ENCODE peak calls at places on chromosomes 7 and 10, in six cellular contexts. One of them, this sample, is unnamed. For H3K27me3, the result is how much of the 10 kb centered on the place peaks cover.

GRCh38 chr10:68077026-68077425 is 1.9 kb upstream of the HERC4 start:
- DNase-seq in colonic mucosa: no peak
- DNase-seq in BJ: no peak
- DNase-seq in heart left ventricle: no peak
- DNase-seq in tibial artery: no peak
- DNase-seq in astrocyte: no peak
- DNase-seq in this sample: no peak

GRCh38 chr7:91064938-91065337 is 199.3 kb upstream of the FZD1 start:
- DNase-seq in colonic mucosa: no peak
- DNase-seq in BJ: no peak
- DNase-seq in heart left ventricle: no peak
- DNase-seq in astrocyte: peak
- DNase-seq in tibial artery: no peak
- DNase-seq in this sample: no peak

GRCh38 chr10:135601-136464 is 578 bp downstream of the ZMYND11 start:
- DNase-seq in colonic mucosa: peak
- DNase-seq in BJ: no peak
- DNase-seq in heart left ventricle: peak
- DNase-seq in tibial artery: peak
- DNase-seq in astrocyte: peak
- DNase-seq in this sample: no peak

GRCh38 chr7:70776627-70777101 is 355.3 kb upstream of the GALNT17 start:
- DNase-seq in colonic mucosa: no peak
- DNase-seq in BJ: no peak
- DNase-seq in tibial artery: no peak
- DNase-seq in astrocyte: peak
- DNase-seq in heart left ventricle: no peak
- DNase-seq in this sample: no peak

GRCh38 chr7:55130554-55131198 is 111.9 kb downstream of the EGFR start:
- DNase-seq in tibial artery: peak
- DNase-seq in heart left ventricle: peak
- DNase-seq in colonic mucosa: no peak
- DNase-seq in astrocyte: peak
- DNase-seq in BJ: no peak
- DNase-seq in this sample: no peak

GRCh38 chr7:17654940-17655339 is 285.4 kb downstream of the SNX13 start:
- DNase-seq in tibial artery: no peak
- DNase-seq in heart left ventricle: no peak
- DNase-seq in astrocyte: no peak
- DNase-seq in colonic mucosa: no peak
- DNase-seq in BJ: no peak
- DNase-seq in this sample: no peak

GRCh38 chr10:68224810-68225209 is 7.1 kb downstream of the ATOH7 start:
- DNase-seq in BJ: no peak
- DNase-seq in tibial artery: no peak
- DNase-seq in astrocyte: no peak
- DNase-seq in heart left ventricle: no peak
- DNase-seq in colonic mucosa: no peak
- DNase-seq in this sample: no peak

GRCh38 chr10:43471929-43472720 is 35.2 kb downstream of the ZNF487 start:
- DNase-seq in tibial artery: no peak
- DNase-seq in heart left ventricle: no peak
- DNase-seq in astrocyte: no peak
- DNase-seq in colonic mucosa: no peak
- DNase-seq in BJ: no peak
- DNase-seq in this sample: no peak

GRCh38 chr7:29199776-29200175 is 5.2 kb downstream of the CHN2 start:
- DNase-seq in BJ: no peak
- DNase-seq in heart left ventricle: no peak
- DNase-seq in colonic mucosa: no peak
- DNase-seq in astrocyte: no peak
- DNase-seq in tibial artery: no peak
- DNase-seq in this sample: no peak

GRCh38 chr7:131619336-131620305 is 63.2 kb upstream of the PODXL start:
- DNase-seq in colonic mucosa: no peak
- DNase-seq in BJ: no peak
- DNase-seq in astrocyte: no peak
- DNase-seq in heart left ventricle: no peak
- DNase-seq in tibial artery: no peak
- DNase-seq in this sample: no peak

GRCh38 chr10:46223626-46224413 is 63.0 kb upstream of the ANTXRL start:
- DNase-seq in tibial artery: no peak
- DNase-seq in astrocyte: no peak
- DNase-seq in colonic mucosa: peak
- DNase-seq in heart left ventricle: no peak
- DNase-seq in BJ: no peak
- DNase-seq in this sample: peak

GRCh38 chr7:47067215-47067614 is 514.7 kb downstream of the TNS3 start:
- DNase-seq in heart left ventricle: no peak
- DNase-seq in colonic mucosa: no peak
- DNase-seq in astrocyte: no peak
- DNase-seq in tibial artery: no peak
- DNase-seq in BJ: no peak
- DNase-seq in this sample: no peak

GRCh38 chr7:31077484-31078362 is 25.6 kb downstream of the ADCYAP1R1 start:
- DNase-seq in colonic mucosa: no peak
- DNase-seq in tibial artery: peak
- DNase-seq in heart left ventricle: no peak
- DNase-seq in astrocyte: no peak
- DNase-seq in BJ: no peak
- DNase-seq in this sample: no peak

GRCh38 chr7:123615344-123615743 is 13.7 kb downstream of the ASB15 start:
- DNase-seq in BJ: peak
- DNase-seq in colonic mucosa: no peak
- DNase-seq in heart left ventricle: no peak
- DNase-seq in tibial artery: no peak
- DNase-seq in astrocyte: peak
- DNase-seq in this sample: no peak

GRCh38 chr10:16787361-16787791 is 29.8 kb downstream of the RSU1 start:
- DNase-seq in astrocyte: no peak
- DNase-seq in BJ: no peak
- DNase-seq in tibial artery: no peak
- DNase-seq in colonic mucosa: no peak
- DNase-seq in heart left ventricle: no peak
- DNase-seq in this sample: no peak

GRCh38 chr7:53611043-53611442 is 575.6 kb downstream of the POM121L12 start:
- DNase-seq in heart left ventricle: no peak
- DNase-seq in BJ: no peak
- DNase-seq in colonic mucosa: no peak
- DNase-seq in astrocyte: no peak
- DNase-seq in tibial artery: no peak
- DNase-seq in this sample: no peak

GRCh38 chr10:116765549-116766162 is 23.3 kb upstream of the HSPA12A start:
- DNase-seq in colonic mucosa: peak
- DNase-seq in astrocyte: no peak
- DNase-seq in heart left ventricle: no peak
- DNase-seq in tibial artery: peak
- DNase-seq in BJ: no peak
- DNase-seq in this sample: no peak

GRCh38 chr7:157684157-157684595 is 347.4 kb downstream of the DNAJB6 start:
- DNase-seq in colonic mucosa: no peak
- DNase-seq in astrocyte: peak
- DNase-seq in heart left ventricle: no peak
- DNase-seq in tibial artery: peak
- DNase-seq in BJ: no peak
- DNase-seq in this sample: no peak

GRCh38 chr10:1180071-1180730 is 124.0 kb downstream of the WDR37 start:
- DNase-seq in astrocyte: no peak
- DNase-seq in colonic mucosa: no peak
- DNase-seq in tibial artery: peak
- DNase-seq in heart left ventricle: no peak
- DNase-seq in BJ: no peak
- DNase-seq in this sample: no peak

GRCh38 chr7:45890125-45890901 is 2.0 kb downstream of the IGFBP1 start:
- DNase-seq in colonic mucosa: no peak
- DNase-seq in tibial artery: no peak
- DNase-seq in astrocyte: no peak
- DNase-seq in BJ: no peak
- DNase-seq in heart left ventricle: no peak
- DNase-seq in this sample: no peak

GRCh38 chr10:110118891-110119621 is 88.3 kb upstream of the MXI1 start:
- DNase-seq in colonic mucosa: no peak
- DNase-seq in tibial artery: no peak
- DNase-seq in BJ: no peak
- DNase-seq in astrocyte: no peak
- DNase-seq in heart left ventricle: no peak
- DNase-seq in this sample: no peak

GRCh38 chr10:43680035-43680434 is 31.4 kb upstream of the ZNF32 start:
- DNase-seq in tibial artery: no peak
- DNase-seq in colonic mucosa: no peak
- DNase-seq in BJ: no peak
- DNase-seq in heart left ventricle: no peak
- DNase-seq in astrocyte: peak
- DNase-seq in this sample: no peak

GRCh38 chr10:131111474-131112080 is 199.9 kb downstream of the TCERG1L start:
- DNase-seq in heart left ventricle: no peak
- DNase-seq in BJ: no peak
- DNase-seq in tibial artery: no peak
- DNase-seq in colonic mucosa: no peak
- DNase-seq in astrocyte: no peak
- DNase-seq in this sample: no peak

GRCh38 chr7:91565499-91566331 is 301.5 kb downstream of the FZD1 start:
- DNase-seq in BJ: no peak
- DNase-seq in astrocyte: peak
- DNase-seq in tibial artery: no peak
- DNase-seq in heart left ventricle: no peak
- DNase-seq in colonic mucosa: no peak
- DNase-seq in this sample: no peak

GRCh38 chr10:101029520-101030309 is 1.2 kb downstream of the PDZD7 start:
- DNase-seq in heart left ventricle: no peak
- DNase-seq in tibial artery: no peak
- DNase-seq in astrocyte: no peak
- DNase-seq in colonic mucosa: no peak
- DNase-seq in BJ: no peak
- DNase-seq in this sample: no peak

GRCh38 chr7:142581341-142581740 is 167.9 kb upstream of the PRSS1 start:
- DNase-seq in heart left ventricle: no peak
- DNase-seq in astrocyte: no peak
- DNase-seq in BJ: no peak
- DNase-seq in tibial artery: no peak
- DNase-seq in colonic mucosa: no peak
- DNase-seq in this sample: no peak

GRCh38 chr7:29408841-29409243 is 154.8 kb upstream of the PRR15 start:
- DNase-seq in tibial artery: no peak
- DNase-seq in colonic mucosa: peak
- DNase-seq in astrocyte: peak
- DNase-seq in BJ: peak
- DNase-seq in heart left ventricle: peak
- DNase-seq in this sample: peak

GRCh38 chr7:140623995-140624902 is 16.4 kb downstream of the DENND2A start:
- DNase-seq in BJ: no peak
- DNase-seq in colonic mucosa: no peak
- DNase-seq in tibial artery: peak
- DNase-seq in astrocyte: no peak
- DNase-seq in heart left ventricle: peak
- DNase-seq in this sample: no peak

GRCh38 chr7:80830000-80830399 is 88.9 kb downstream of the SEMA3C start:
- DNase-seq in BJ: no peak
- DNase-seq in colonic mucosa: no peak
- DNase-seq in heart left ventricle: no peak
- DNase-seq in astrocyte: no peak
- DNase-seq in tibial artery: no peak
- DNase-seq in this sample: no peak

GRCh38 chr10:97647556-97647955 is 7.1 kb downstream of the PI4K2A start:
- DNase-seq in colonic mucosa: no peak
- DNase-seq in heart left ventricle: no peak
- DNase-seq in tibial artery: no peak
- DNase-seq in astrocyte: peak
- DNase-seq in BJ: no peak
- DNase-seq in this sample: no peak

GRCh38 chr10:8738987-8739386 is 684.5 kb downstream of the GATA3 start:
- DNase-seq in BJ: no peak
- DNase-seq in heart left ventricle: no peak
- DNase-seq in colonic mucosa: no peak
- DNase-seq in astrocyte: no peak
- DNase-seq in tibial artery: no peak
- DNase-seq in this sample: no peak
- TF ChIP-seq CTCF in BJ: no peak
- TF ChIP-seq CTCF in heart left ventricle: no peak
- TF ChIP-seq CTCF in colonic mucosa: no peak
- TF ChIP-seq CTCF in astrocyte: no peak
- TF ChIP-seq CTCF in tibial artery: no peak
- TF ChIP-seq CTCF in this sample: no peak

GRCh38 chr10:5607594-5607993 is 58.8 kb downstream of the ASB13 start:
- DNase-seq in BJ: no peak
- DNase-seq in tibial artery: no peak
- DNase-seq in colonic mucosa: no peak
- DNase-seq in heart left ventricle: no peak
- DNase-seq in astrocyte: no peak
- DNase-seq in this sample: no peak
- H3K27me3 ChIP-seq in BJ: under half
- H3K27me3 ChIP-seq in tibial artery: under half
- H3K27me3 ChIP-seq in colonic mucosa: under half
- H3K27me3 ChIP-seq in heart left ventricle: under half
- H3K27me3 ChIP-seq in astrocyte: under half
- H3K27me3 ChIP-seq in this sample: under half

GRCh38 chr7:36092221-36092771 is 60.8 kb upstream of the EEPD1 start:
- DNase-seq in astrocyte: no peak
- DNase-seq in BJ: no peak
- DNase-seq in tibial artery: no peak
- DNase-seq in heart left ventricle: no peak
- DNase-seq in colonic mucosa: no peak
- DNase-seq in this sample: no peak
- H3K4me3 ChIP-seq in astrocyte: no peak
- H3K4me3 ChIP-seq in BJ: no peak
- H3K4me3 ChIP-seq in tibial artery: no peak
- H3K4me3 ChIP-seq in heart left ventricle: no peak
- H3K4me3 ChIP-seq in colonic mucosa: no peak
- H3K4me3 ChIP-seq in this sample: no peak

GRCh38 chr10:106682175-106682574 is 482.3 kb downstream of the SORCS1 start:
- DNase-seq in colonic mucosa: no peak
- DNase-seq in BJ: no peak
- DNase-seq in heart left ventricle: no peak
- DNase-seq in astrocyte: no peak
- DNase-seq in tibial artery: no peak
- DNase-seq in this sample: no peak
- TF ChIP-seq CTCF in colonic mucosa: no peak
- TF ChIP-seq CTCF in BJ: peak
- TF ChIP-seq CTCF in heart left ventricle: peak
- TF ChIP-seq CTCF in astrocyte: no peak
- TF ChIP-seq CTCF in tibial artery: no peak
- TF ChIP-seq CTCF in this sample: no peak

GRCh38 chr10:71502221-71502620 is 105.5 kb downstream of the CDH23 start:
- DNase-seq in colonic mucosa: no peak
- DNase-seq in astrocyte: no peak
- DNase-seq in BJ: no peak
- DNase-seq in tibial artery: no peak
- DNase-seq in heart left ventricle: no peak
- DNase-seq in this sample: no peak
- H3K27me3 ChIP-seq in colonic mucosa: under half
- H3K27me3 ChIP-seq in astrocyte: under half
- H3K27me3 ChIP-seq in BJ: under half
- H3K27me3 ChIP-seq in tibial artery: under half
- H3K27me3 ChIP-seq in heart left ventricle: under half
- H3K27me3 ChIP-seq in this sample: under half

GRCh38 chr7:137492889-137493288 is 149.4 kb upstream of the PTN start:
- DNase-seq in astrocyte: no peak
- DNase-seq in tibial artery: no peak
- DNase-seq in colonic mucosa: no peak
- DNase-seq in heart left ventricle: no peak
- DNase-seq in BJ: no peak
- DNase-seq in this sample: no peak
- H3K4me3 ChIP-seq in astrocyte: no peak
- H3K4me3 ChIP-seq in tibial artery: no peak
- H3K4me3 ChIP-seq in colonic mucosa: no peak
- H3K4me3 ChIP-seq in heart left ventricle: no peak
- H3K4me3 ChIP-seq in BJ: no peak
- H3K4me3 ChIP-seq in this sample: no peak

GRCh38 chr10:79385804-79386531 is 38.7 kb downstream of the PPIF start:
- DNase-seq in astrocyte: no peak
- DNase-seq in BJ: no peak
- DNase-seq in tibial artery: peak
- DNase-seq in colonic mucosa: peak
- DNase-seq in heart left ventricle: peak
- DNase-seq in this sample: peak
- TF ChIP-seq CTCF in astrocyte: no peak
- TF ChIP-seq CTCF in BJ: no peak
- TF ChIP-seq CTCF in tibial artery: no peak
- TF ChIP-seq CTCF in colonic mucosa: no peak
- TF ChIP-seq CTCF in heart left ventricle: no peak
- TF ChIP-seq CTCF in this sample: no peak

This sample was measured in right atrium auricular region.